ENCODE peak calls at places on chromosomes 4 and X, in seven cellular contexts. Y is transverse colon; Q is adrenal gland; C is MM.1S; L is sigmoid colon; H is colonic mucosa; N is CD8-positive, alpha-beta memory T cell. E is an unnamed sample. For H3K4me1, the result is how much of the 10 kb centered on the place peaks cover.

GRCh38 chrX:151488677-151489076 is 74.8 kb upstream of the PASD1 start:
- DNase-seq in L (no peak), C (no peak), Q (peak), H (no peak), Y (no peak), N (peak), E (no peak)

GRCh38 chr4:76989391-76990061 is 40.0 kb downstream of the SEPTIN11 start:
- DNase-seq in N (peak), H (no peak), Y (peak), C (no peak), L (no peak), Q (no peak), E (peak)

GRCh38 chr4:177607111-177607573 is 164.9 kb upstream of the AGA start:
- DNase-seq in H (no peak), C (no peak), Y (no peak), Q (no peak), L (no peak), N (no peak), E (peak)

GRCh38 chr4:140861359-140862181 is 105.4 kb upstream of the TBC1D9 start:
- DNase-seq in Q (peak), H (peak), L (peak), C (peak), Y (peak), N (no peak), E (no peak)

GRCh38 chr4:56550642-56551041 is 45.1 kb downstream of the ARL9 start:
- DNase-seq in Y (no peak), L (no peak), Q (no peak), H (no peak), C (no peak), N (no peak), E (no peak)

GRCh38 chr4:101682946-101683345 is 107.6 kb upstream of the BANK1 start:
- DNase-seq in C (no peak), N (no peak), L (no peak), Y (no peak), Q (no peak), H (no peak), E (no peak)

GRCh38 chrX:18410038-18410437 is 15.4 kb upstream of the CDKL5 start:
- DNase-seq in Y (no peak), N (no peak), H (no peak), L (no peak), Q (peak), C (no peak), E (no peak)

GRCh38 chrX:45196701-45197100 is 4.0 kb downstream of the DIPK2B start:
- DNase-seq in Y (no peak), L (no peak), H (no peak), C (no peak), Q (no peak), N (no peak), E (no peak)

GRCh38 chrX:39174761-39175417 is 373.6 kb downstream of the MID1IP1 start:
- DNase-seq in H (peak), L (no peak), C (peak), N (no peak), Q (no peak), Y (peak), E (peak)

GRCh38 chr4:41418444-41418843 is 119.5 kb upstream of the LIMCH1 start:
- DNase-seq in N (no peak), Y (peak), L (peak), Q (peak), C (no peak), H (no peak), E (no peak)

GRCh38 chr4:184251680-184252000 is 34.0 kb upstream of the ENPP6 start:
- DNase-seq in Y (no peak), L (no peak), N (no peak), H (no peak), Q (no peak), C (no peak), E (no peak)

GRCh38 chr4:21041708-21042107 is 341.4 kb downstream of the PACRGL start:
- DNase-seq in Q (no peak), N (no peak), L (no peak), H (no peak), C (no peak), Y (no peak), E (no peak)

GRCh38 chr4:39528056-39528465 is 822 bp upstream of the UGDH start:
- DNase-seq in L (peak), Y (no peak), Q (peak), H (peak), C (peak), N (no peak), E (no peak)

GRCh38 chrX:69025802-69026301 is 139.4 kb downstream of the PJA1 start:
- DNase-seq in Y (no peak), N (no peak), L (no peak), C (no peak), H (no peak), Q (no peak), E (no peak)

GRCh38 chrX:44101300-44101699 is 128.1 kb upstream of the NDP start:
- DNase-seq in H (no peak), C (no peak), N (no peak), Y (no peak), Q (no peak), L (no peak), E (no peak)

GRCh38 chr4:73883306-73883705 is 14.1 kb downstream of the CXCL1 start:
- DNase-seq in N (no peak), Y (no peak), L (no peak), C (peak), Q (no peak), H (no peak), E (no peak)

GRCh38 chr4:138707746-138708145 is 307.8 kb upstream of the NOCT start:
- DNase-seq in N (no peak), L (no peak), Y (no peak), Q (no peak), H (no peak), C (no peak), E (no peak)

GRCh38 chr4:84977409-84977808 is 10.9 kb upstream of the WDFY3 start:
- DNase-seq in C (no peak), L (no peak), H (no peak), Y (no peak), Q (no peak), N (no peak), E (no peak)

GRCh38 chr4:78168029-78168428 is 110.9 kb downstream of the FRAS1 start:
- DNase-seq in Q (no peak), H (no peak), N (no peak), C (no peak), Y (no peak), L (no peak), E (no peak)

GRCh38 chrX:96611619-96612362 is 72.9 kb upstream of the DIAPH2 start:
- DNase-seq in C (no peak), Y (no peak), Q (peak), H (no peak), N (no peak), L (no peak), E (no peak)

GRCh38 chr4:10625130-10625529 is 59.4 kb downstream of the CLNK start:
- DNase-seq in Q (no peak), Y (no peak), N (no peak), L (no peak), C (no peak), H (no peak), E (no peak)

GRCh38 chr4:123943976-123944375 is 547.4 kb downstream of the SPRY1 start:
- DNase-seq in C (no peak), Y (no peak), N (no peak), L (no peak), Q (no peak), H (no peak), E (no peak)

GRCh38 chr4:147037089-147037488 is 91.4 kb upstream of the TTC29 start:
- DNase-seq in N (no peak), Q (no peak), L (no peak), Y (no peak), C (no peak), H (no peak), E (no peak)

GRCh38 chrX:63511361-63511760 is 160.2 kb upstream of the SPIN4 start:
- DNase-seq in N (no peak), Y (no peak), L (no peak), H (no peak), C (no peak), Q (no peak), E (no peak)

GRCh38 chr4:59247032-59247431 is 1953.1 kb upstream of the ADGRL3 start:
- DNase-seq in Q (no peak), C (peak), H (no peak), N (no peak), L (no peak), Y (no peak), E (no peak)

GRCh38 chrX:53321216-53321942 is 40.0 kb upstream of the IQSEC2 start:
- DNase-seq in Q (no peak), N (no peak), C (no peak), H (no peak), L (no peak), Y (peak), E (no peak)

GRCh38 chr4:70996014-70996353 is 2.5 kb downstream of the DCK start:
- DNase-seq in N (no peak), Y (no peak), Q (no peak), L (no peak), C (no peak), H (no peak), E (no peak)

GRCh38 chrX:39492495-39493162 is 605.1 kb downstream of the BCOR start:
- DNase-seq in C (no peak), Q (no peak), N (no peak), Y (no peak), L (no peak), H (no peak), E (no peak)

GRCh38 chr4:82799006-82799881 is 648 bp upstream of the SCD5 start:
- DNase-seq in H (no peak), L (no peak), Q (no peak), Y (peak), N (no peak), C (peak), E (no peak)

GRCh38 chr4:38160487-38161207 is 200.4 kb downstream of the PTTG2 start:
- DNase-seq in C (no peak), H (peak), Y (peak), L (peak), Q (peak), N (no peak), E (peak)

GRCh38 chr4:76830612-76831474 is 67.1 kb downstream of the SOWAHB start:
- DNase-seq in C (no peak), N (no peak), L (no peak), Q (peak), Y (peak), H (peak), E (peak)

DNA sequence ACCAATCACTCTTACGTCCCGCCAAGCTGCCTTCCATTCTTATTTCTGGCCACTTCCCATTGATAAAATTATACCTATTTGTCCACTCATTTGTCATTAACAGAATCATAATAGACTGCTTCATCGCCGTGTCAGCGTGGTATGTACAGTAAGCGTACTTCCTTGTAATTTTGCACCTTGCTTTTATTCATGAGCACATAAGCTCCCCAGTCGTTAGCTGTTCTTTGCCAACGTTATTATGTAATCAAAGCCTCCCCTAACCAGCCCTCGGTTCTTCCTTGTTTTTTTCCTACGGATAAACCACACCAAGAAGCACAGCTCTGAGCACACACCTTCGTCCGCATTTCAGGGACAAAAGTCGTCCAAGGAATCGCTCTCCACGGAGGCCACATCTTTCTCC is 200.7 kb upstream of the PSAPL1 start:
- DNase-seq in Q (no peak), Y (no peak), N (no peak), L (no peak), C (no peak), H (no peak), E (no peak)
- H3K4me1 ChIP-seq in Q (under half), Y (under half), N (under half), L (under half), C (under half), H (under half), E (under half)

DNA sequence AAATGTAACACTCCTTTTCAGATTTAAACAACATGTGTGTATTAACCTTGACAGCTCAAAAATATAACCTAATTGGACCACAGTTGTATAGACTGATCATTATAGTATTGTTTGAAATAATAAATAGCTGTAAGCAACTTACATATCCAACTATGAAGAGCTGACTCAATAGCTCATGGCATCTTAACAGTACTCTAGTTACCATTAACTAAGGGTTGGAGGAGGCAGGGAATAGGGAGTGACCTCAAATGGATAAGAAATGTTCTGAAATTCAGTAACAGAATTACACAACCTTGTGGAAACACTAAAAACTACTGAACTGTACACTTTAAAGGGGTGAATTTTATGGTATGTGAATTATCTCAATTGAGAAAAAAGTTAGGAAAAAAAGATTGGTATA is 136.5 kb upstream of the CPEB2 start:
- DNase-seq in N (no peak), H (no peak), Q (no peak), C (no peak), Y (no peak), L (no peak), E (no peak)
- H3K4me1 ChIP-seq in N (under half), H (under half), Q (under half), C (under half), Y (under half), L (under half), E (under half)

GRCh38 chrX:108297290-108297689 is 140.9 kb downstream of the COL4A6 start:
- DNase-seq in H (no peak), N (no peak), Y (no peak), Q (no peak), C (no peak), L (no peak), E (no peak)
- H3K4me1 ChIP-seq in H (under half), N (under half), Y (under half), Q (under half), C (under half), L (under half), E (under half)

DNA sequence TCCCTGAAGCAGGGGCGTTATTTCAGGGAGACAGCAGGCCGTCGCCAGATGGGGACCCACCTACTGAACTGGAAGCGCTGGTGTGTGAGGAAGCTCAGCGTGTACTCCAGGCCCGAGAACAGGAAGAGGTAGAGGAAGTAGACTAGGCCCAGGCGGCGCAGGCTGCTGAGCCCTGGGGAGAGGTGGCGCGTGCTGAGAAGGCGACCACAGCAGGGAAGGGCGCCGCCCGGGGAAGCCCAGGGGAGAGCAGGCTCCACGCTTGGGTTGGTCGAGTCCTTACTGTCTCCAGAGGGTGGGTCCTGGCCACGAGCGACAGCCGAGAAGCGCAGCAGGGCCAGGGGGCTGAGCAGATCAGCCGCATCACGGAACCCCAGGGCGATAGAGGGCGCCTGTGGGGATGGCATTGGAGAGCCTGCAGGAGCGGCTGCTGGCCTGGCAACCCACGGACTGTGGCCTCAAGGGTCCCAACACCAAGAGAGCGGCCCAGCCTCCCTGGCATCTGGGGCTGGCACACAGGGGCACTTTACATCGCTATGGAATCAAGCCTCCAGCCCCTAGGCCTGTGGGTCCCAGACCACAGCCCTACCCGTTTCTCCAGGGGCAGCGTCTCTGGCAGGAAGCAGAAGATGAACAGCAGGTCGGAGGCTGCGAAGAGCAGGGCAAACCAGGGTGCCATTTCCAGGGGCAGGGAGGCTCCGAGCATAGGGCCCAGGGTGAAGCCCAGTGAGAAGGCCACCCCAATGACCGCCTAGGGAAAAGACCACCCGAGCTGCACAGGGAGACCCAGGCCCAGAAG is 31.2 kb downstream of the NOP14 start:
- DNase-seq in Y (peak), H (peak), N (peak), C (no peak), Q (no peak), L (peak), E (peak)
- H3K4me1 ChIP-seq in Y (half or more), H (under half), N (under half), C (under half), Q (under half), L (under half), E (under half)

GRCh38 chr4:94581766-94582165 is 130.0 kb downstream of the PDLIM5 start:
- DNase-seq in N (no peak), H (no peak), L (no peak), Y (no peak), Q (no peak), C (no peak), E (no peak)
- H3K4me1 ChIP-seq in N (under half), H (under half), L (under half), Y (under half), Q (under half), C (under half), E (under half)

GRCh38 chr4:86980230-86980629 is 45.4 kb downstream of the AFF1 start:
- DNase-seq in Y (no peak), C (no peak), H (no peak), Q (no peak), L (no peak), N (no peak), E (no peak)
- H3K4me1 ChIP-seq in Y (under half), C (under half), H (under half), Q (under half), L (under half), N (under half), E (under half)

GRCh38 chr4:187309456-187309855 is 585.8 kb upstream of the FAT1 start:
- DNase-seq in Q (no peak), H (no peak), N (no peak), C (no peak), Y (no peak), L (no peak), E (no peak)

GRCh38 chr4:187317799-187318198 is 594.1 kb upstream of the FAT1 start:
- DNase-seq in Q (no peak), L (no peak), H (no peak), N (no peak), Y (no peak), C (no peak), E (no peak)

GRCh38 chr4:187307131-187307530 is 583.5 kb upstream of the FAT1 start:
- DNase-seq in Q (no peak), C (no peak), H (no peak), Y (no peak), N (no peak), L (no peak), E (no peak)

GRCh38 chr4:187312299-187312698 is 588.6 kb upstream of the FAT1 start:
- DNase-seq in H (no peak), N (no peak), L (no peak), Q (no peak), Y (no peak), C (no peak), E (no peak)
- H3K4me1 ChIP-seq in H (under half), N (under half), L (under half), Q (under half), Y (under half), C (under half), E (under half)

GRCh38 chrX:66002832-66003680 is 36.8 kb downstream of the VSIG4 start:
- DNase-seq in Q (no peak), L (no peak), C (no peak), N (no peak), H (no peak), Y (no peak), E (no peak)

GRCh38 chrX:66000178-66000577 is 39.7 kb downstream of the VSIG4 start:
- DNase-seq in Q (no peak), L (no peak), N (no peak), H (no peak), Y (no peak), C (no peak), E (no peak)

GRCh38 chrX:65999563-66000148 is 40.2 kb downstream of the VSIG4 start:
- DNase-seq in Q (no peak), C (no peak), H (no peak), L (no peak), N (no peak), Y (no peak), E (no peak)

GRCh38 chrX:66000628-66001275 is 39.1 kb downstream of the VSIG4 start:
- DNase-seq in Y (no peak), Q (no peak), H (no peak), N (no peak), L (no peak), C (peak), E (no peak)

DNA sequence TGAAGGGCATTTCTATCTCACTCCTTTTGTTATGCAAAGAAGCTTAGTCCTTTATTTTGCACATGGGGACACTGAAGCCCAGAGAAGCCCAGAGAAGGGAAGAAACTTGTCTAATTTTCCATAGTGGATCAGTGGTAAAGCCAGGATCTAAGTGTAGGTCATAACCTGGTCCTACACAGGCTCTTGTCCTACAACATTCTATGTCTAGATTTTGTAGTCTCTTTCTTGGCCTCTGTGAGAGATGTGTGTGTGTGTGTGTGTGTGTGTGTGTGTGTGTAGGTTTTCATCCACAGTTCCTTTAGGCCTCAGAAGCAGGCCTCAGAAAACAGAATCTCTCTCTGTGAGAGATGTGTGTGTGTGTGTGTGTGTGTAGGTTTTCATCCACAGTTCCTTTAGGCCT is 38.3 kb downstream of the VSIG4 start:
- DNase-seq in Q (no peak), N (no peak), L (no peak), C (no peak), H (no peak), Y (no peak), E (no peak)
- H3K4me1 ChIP-seq in Q (under half), N (half or more), L (under half), C (under half), H (under half), Y (under half), E (under half)

DNA sequence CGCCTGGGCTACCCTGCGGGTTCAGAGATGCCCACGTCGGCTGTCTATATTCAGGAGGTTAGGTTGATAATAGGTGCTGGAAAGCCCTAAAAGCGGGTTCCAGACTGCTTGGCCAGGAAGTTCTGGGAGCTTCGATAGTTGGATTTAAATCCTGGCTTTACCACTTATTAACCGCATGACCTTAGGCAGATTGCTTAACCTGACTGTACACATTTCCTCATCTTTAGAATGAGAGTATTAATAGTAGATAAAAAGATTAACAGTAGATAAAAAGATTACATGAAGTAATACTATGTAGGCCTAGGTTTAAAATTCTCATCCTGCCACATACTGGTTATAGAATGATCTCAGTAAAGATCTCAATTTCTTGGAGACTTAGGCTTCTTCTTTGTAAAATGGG is 75.0 kb upstream of the ESX1 start:
- DNase-seq in Y (no peak), N (no peak), C (no peak), Q (no peak), L (no peak), H (no peak), E (no peak)
- H3K4me1 ChIP-seq in Y (under half), N (under half), C (under half), Q (under half), L (under half), H (under half), E (under half)

DNA sequence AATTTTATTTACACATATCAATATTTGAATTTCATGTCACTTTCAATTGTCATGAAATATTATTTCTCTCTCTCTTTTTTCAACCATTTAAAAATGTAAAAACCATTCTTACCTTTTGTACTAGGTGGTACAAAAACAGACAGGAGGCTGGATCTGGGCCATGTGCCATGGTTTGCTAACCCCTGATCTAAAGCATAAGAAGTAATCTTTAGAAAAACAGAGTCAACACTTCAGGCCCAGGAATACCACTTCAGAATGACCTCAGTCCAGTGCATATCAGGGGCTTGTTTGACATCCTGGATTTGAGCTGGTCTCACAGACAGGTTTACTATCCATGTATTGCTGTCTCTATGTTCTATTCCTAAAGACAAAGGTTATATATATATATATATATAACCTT is 102.5 kb downstream of the DCHS2 start:
- DNase-seq in L (no peak), H (no peak), Q (no peak), Y (no peak), N (no peak), C (no peak), E (no peak)
- H3K4me1 ChIP-seq in L (under half), H (under half), Q (under half), Y (under half), N (under half), C (under half), E (under half)

E was measured in mucosa of descending colon.